ENCODE peak calls at places on chromosome 2, in five cellular contexts. D is cardiac fibroblast, N is epithelial cell of esophagus, Z is iPS DF 6.9, X is aorta. S is an unnamed sample.

GRCh38 chr2:97748397-97748796 is 35.0 kb downstream of the ZAP70 start:
- DNase-seq in N (peak), Z (peak), D (peak), X (no peak), S (no peak)

GRCh38 chr2:182594286-182594685 is 121.8 kb upstream of the DNAJC10 start:
- DNase-seq in D (peak), N (peak), X (no peak), Z (no peak), S (no peak)

GRCh38 chr2:128157644-128158043 is 66.6 kb downstream of the UGGT1 start:
- DNase-seq in Z (no peak), X (no peak), N (no peak), D (no peak), S (no peak)

GRCh38 chr2:100924122-100924519 is 78.0 kb upstream of the RPL31 start:
- DNase-seq in X (no peak), N (no peak), D (no peak), Z (no peak), S (no peak)

GRCh38 chr2:95307036-95307435 is 9.9 kb downstream of the KCNIP3 start:
- DNase-seq in Z (no peak), D (no peak), N (no peak), X (no peak), S (no peak)

GRCh38 chr2:84888401-84889276 is 7.8 kb upstream of the TRABD2A start:
- DNase-seq in Z (no peak), X (no peak), N (peak), D (peak), S (peak)

GRCh38 chr2:39080152-39080551 is 40.7 kb downstream of the SOS1 start:
- DNase-seq in N (no peak), X (no peak), D (no peak), Z (no peak), S (no peak)

GRCh38 chr2:178072000-178072382 is 586 bp downstream of the PDE11A start:
- DNase-seq in D (no peak), X (no peak), Z (no peak), N (no peak), S (no peak)

GRCh38 chr2:223264541-223265171 is 212.7 kb downstream of the KCNE4 start:
- DNase-seq in Z (no peak), N (peak), D (no peak), X (no peak), S (no peak)

GRCh38 chr2:139720056-139720455 is 939.9 kb upstream of the NXPH2 start:
- DNase-seq in X (no peak), Z (no peak), D (no peak), N (no peak), S (no peak)

GRCh38 chr2:173090973-173091660 is 15.5 kb downstream of the MAP3K20 start:
- DNase-seq in X (no peak), D (no peak), Z (no peak), N (no peak), S (no peak)

GRCh38 chr2:3747032-3747654 is 43.8 kb downstream of the DCDC2C start:
- DNase-seq in N (no peak), X (no peak), D (no peak), Z (no peak), S (no peak)

GRCh38 chr2:43553341-43553855 is 42.4 kb downstream of the THADA start:
- DNase-seq in Z (no peak), N (no peak), D (no peak), X (no peak), S (no peak)

GRCh38 chr2:150169230-150169629 is 318.2 kb downstream of the RND3 start:
- DNase-seq in D (peak), Z (no peak), X (no peak), N (peak), S (peak)

GRCh38 chr2:237290249-237290648 is 123.7 kb downstream of the COL6A3 start:
- DNase-seq in D (peak), N (no peak), X (peak), Z (no peak), S (peak)

GRCh38 chr2:143907801-143908200 is 612.1 kb downstream of the ZEB2 start:
- DNase-seq in D (peak), N (no peak), Z (no peak), X (no peak), S (peak)

GRCh38 chr2:11508279-11508678 is 25.6 kb upstream of the GREB1 start:
- DNase-seq in Z (no peak), X (no peak), D (no peak), N (no peak), S (no peak)

GRCh38 chr2:30503007-30503691 is 56.1 kb downstream of the LCLAT1 start:
- DNase-seq in N (no peak), X (no peak), Z (no peak), D (peak), S (no peak)

GRCh38 chr2:185201063-185201462 is 537.5 kb upstream of the FSIP2 start:
- DNase-seq in N (no peak), Z (no peak), X (no peak), D (no peak), S (no peak)

GRCh38 chr2:219029829-219030165 is 11.5 kb downstream of the CFAP65 start:
- DNase-seq in D (peak), Z (peak), N (peak), X (peak), S (peak)

GRCh38 chr2:133171396-133172004 is 396.8 kb downstream of the NCKAP5 start:
- DNase-seq in Z (peak), N (peak), D (peak), X (no peak), S (peak)

GRCh38 chr2:196849895-196850294 is 40.7 kb upstream of the C2orf66 start:
- DNase-seq in N (peak), X (no peak), D (peak), Z (no peak), S (peak)

GRCh38 chr2:211367252-211367651 is 810.9 kb downstream of the CPS1 start:
- DNase-seq in X (no peak), Z (no peak), D (no peak), N (peak), S (no peak)

GRCh38 chr2:62204998-62205496 is 9.1 kb downstream of the B3GNT2 start:
- DNase-seq in N (peak), Z (no peak), D (no peak), X (no peak), S (peak)

GRCh38 chr2:15511686-15512085 is 49.4 kb downstream of the NBAS start:
- DNase-seq in Z (no peak), D (no peak), X (no peak), N (no peak), S (no peak)

GRCh38 chr2:207833265-207833751 is 63.6 kb upstream of the FZD5 start:
- DNase-seq in X (no peak), D (no peak), N (peak), Z (no peak), S (no peak)

GRCh38 chr2:72263043-72263780 is 115.5 kb upstream of the CYP26B1 start:
- DNase-seq in Z (no peak), D (no peak), N (no peak), X (no peak), S (peak)

GRCh38 chr2:135245055-135245454 is 193.0 kb downstream of the RAB3GAP1 start:
- DNase-seq in N (peak), Z (no peak), D (peak), X (no peak), S (peak)

GRCh38 chr2:105187531-105187930 is 54.0 kb upstream of the GPR45 start:
- DNase-seq in D (peak), Z (no peak), N (no peak), X (no peak), S (no peak)

GRCh38 chr2:32289165-32290054 is 11.7 kb downstream of the YIPF4 start:
- DNase-seq in X (no peak), D (peak), Z (no peak), N (peak), S (peak)

GRCh38 chr2:97678217-97678762 is 8.8 kb downstream of the C2orf92 start:
- DNase-seq in D (no peak), X (no peak), N (no peak), Z (no peak), S (no peak)

GRCh38 chr2:45699032-45699658 is 47.7 kb downstream of the PRKCE start:
- DNase-seq in D (peak), Z (no peak), X (no peak), N (peak), S (peak)

GRCh38 chr2:20065885-20066602 is 14.6 kb upstream of the LAPTM4A start:
- DNase-seq in D (peak), N (peak), Z (no peak), X (peak), S (peak)

GRCh38 chr2:159609933-159610523 is 6.3 kb downstream of the BAZ2B start:
- DNase-seq in D (no peak), Z (no peak), N (no peak), X (no peak), S (no peak)

GRCh38 chr2:63537306-63537705 is 51.0 kb downstream of the WDPCP start:
- DNase-seq in N (peak), Z (no peak), D (no peak), X (no peak), S (peak)

GRCh38 chr2:96427917-96428316 is 77.2 kb downstream of the NEURL3 start:
- DNase-seq in D (peak), N (peak), Z (no peak), X (no peak), S (peak)

GRCh38 chr2:631741-632140 is 45.5 kb downstream of the TMEM18 start:
- DNase-seq in N (no peak), Z (no peak), X (no peak), D (no peak), S (no peak)
- H3K4me3 ChIP-seq in N (no peak), Z (no peak), X (no peak), D (no peak), S (no peak)

DNA sequence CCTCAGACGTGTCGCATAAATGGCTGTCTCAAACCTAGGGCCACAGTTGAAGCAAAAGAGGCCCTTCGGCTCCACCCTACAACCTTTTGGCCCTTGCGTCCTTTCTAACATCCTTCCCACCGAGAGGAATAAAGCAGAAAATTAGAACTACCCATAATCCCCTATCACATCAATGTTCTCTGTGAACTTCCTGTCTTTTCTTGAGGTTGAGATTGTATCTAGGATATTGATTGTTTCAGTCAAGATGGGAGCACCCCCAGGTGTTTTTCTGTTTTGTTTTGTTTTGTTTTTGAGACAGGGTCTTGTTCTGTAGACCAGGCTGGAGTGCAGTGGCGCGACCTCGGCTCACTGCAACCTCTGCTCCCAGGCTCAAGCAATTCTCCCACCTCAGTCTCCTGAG is 23.6 kb downstream of the INPP5D start:
- DNase-seq in X (no peak), D (no peak), N (no peak), Z (no peak), S (no peak)
- H3K4me3 ChIP-seq in X (no peak), D (no peak), N (no peak), Z (no peak), S (no peak)

GRCh38 chr2:9993490-9994165 is 42.1 kb downstream of the GRHL1 start:
- DNase-seq in Z (no peak), X (no peak), D (no peak), N (no peak), S (peak)

GRCh38 chr2:9997936-9998335 is 45.4 kb upstream of the KLF11 start:
- DNase-seq in D (no peak), Z (no peak), N (no peak), X (no peak), S (no peak)

GRCh38 chr2:9994462-9994861 is 43.0 kb downstream of the GRHL1 start:
- DNase-seq in D (no peak), Z (no peak), N (no peak), X (no peak), S (no peak)

GRCh38 chr2:9996321-9996720 is 44.8 kb downstream of the GRHL1 start:
- DNase-seq in Z (no peak), N (no peak), X (no peak), D (no peak), S (no peak)

GRCh38 chr2:9995059-9995458 is 43.6 kb downstream of the GRHL1 start:
- DNase-seq in N (no peak), Z (no peak), X (no peak), D (no peak), S (no peak)
- H3K4me3 ChIP-seq in N (no peak), Z (no peak), X (no peak), D (no peak), S (no peak)

DNA sequence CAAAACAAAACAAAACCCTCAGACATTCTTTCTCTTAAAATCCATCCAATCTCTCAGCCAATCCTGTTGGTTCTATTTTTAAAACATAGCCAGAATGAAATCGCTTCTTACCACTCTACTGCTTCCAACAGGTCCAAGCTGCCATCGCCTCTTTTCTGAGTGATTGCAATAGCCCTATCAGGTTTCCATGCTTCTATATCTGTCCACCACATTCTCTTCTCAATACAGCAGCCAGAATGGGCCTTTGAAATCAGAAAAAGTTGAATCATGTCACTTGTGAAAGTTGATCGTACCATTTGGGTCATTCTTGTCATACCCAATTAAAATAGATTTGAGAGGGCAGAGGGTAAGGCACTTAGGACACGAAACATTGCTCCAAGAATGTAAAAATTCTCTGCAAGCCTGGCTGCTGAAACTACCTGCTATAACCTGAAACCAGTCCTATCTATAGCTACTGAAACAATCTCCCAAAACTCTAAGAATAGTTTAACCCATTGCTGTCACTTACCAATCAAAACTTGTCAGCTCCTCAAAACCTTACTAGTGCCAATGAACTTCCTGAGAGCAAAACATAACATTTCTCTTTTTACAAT is 3.3 kb upstream of the MTLN start:
- DNase-seq in D (no peak), X (no peak), N (no peak), Z (no peak), S (no peak)
- H3K4me3 ChIP-seq in D (no peak), X (no peak), N (no peak), Z (no peak), S (no peak)

DNA sequence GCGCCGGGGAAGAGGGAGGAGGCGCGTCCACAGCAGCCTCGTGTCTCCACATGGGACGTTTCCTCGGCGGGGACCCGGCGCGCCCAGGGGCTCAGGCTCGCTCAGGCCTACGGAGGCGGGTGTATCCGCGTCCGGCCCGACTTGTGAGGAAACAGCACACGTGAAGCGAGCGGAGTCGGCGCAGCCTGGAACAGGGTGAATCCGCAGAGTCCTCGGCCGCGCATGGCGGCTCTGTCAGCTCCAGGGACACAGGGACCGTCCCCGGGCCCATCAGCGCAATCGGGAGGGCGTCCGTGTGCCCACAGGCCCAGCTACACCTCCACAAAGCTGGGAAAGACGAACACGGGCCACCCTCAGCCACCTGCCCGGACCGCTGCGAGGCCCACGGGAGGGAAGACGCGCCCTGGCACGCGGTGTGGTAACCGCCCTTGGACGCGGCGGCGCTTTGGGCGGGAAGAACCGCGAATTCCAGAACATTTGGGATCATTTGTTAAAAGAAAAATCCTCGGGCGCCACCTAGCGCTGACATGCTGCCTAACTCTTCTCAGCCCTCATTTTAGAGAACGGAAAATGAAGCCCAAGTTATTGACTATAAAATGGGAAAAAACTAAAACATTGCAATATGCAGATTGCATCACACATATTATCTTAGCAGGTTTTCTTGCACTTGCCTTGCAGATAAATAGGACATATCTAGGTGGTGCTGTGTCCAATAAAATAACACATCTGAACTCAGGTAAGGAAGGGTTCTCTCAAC is 40.4 kb downstream of the TMEM18 start:
- DNase-seq in X (peak), Z (peak), D (peak), N (peak), S (peak)
- H3K4me3 ChIP-seq in X (peak), Z (peak), D (no peak), N (no peak), S (no peak)

GRCh38 chr2:201891676-201892075 is 85.3 kb downstream of the CDK15 start:
- DNase-seq in Z (no peak), N (no peak), X (no peak), D (no peak), S (no peak)

GRCh38 chr2:201886504-201886903 is 80.2 kb downstream of the CDK15 start:
- DNase-seq in D (no peak), Z (no peak), N (peak), X (no peak), S (peak)

GRCh38 chr2:201890447-201890846 is 84.1 kb downstream of the CDK15 start:
- DNase-seq in N (peak), X (no peak), Z (no peak), D (no peak), S (peak)

GRCh38 chr2:201888476-201888875 is 82.1 kb downstream of the CDK15 start:
- DNase-seq in X (no peak), Z (no peak), D (no peak), N (no peak), S (no peak)

GRCh38 chr2:201887851-201888451 is 81.6 kb downstream of the CDK15 start:
- DNase-seq in N (no peak), X (no peak), D (no peak), Z (no peak), S (no peak)
- H3K4me3 ChIP-seq in N (no peak), X (no peak), D (no peak), Z (no peak), S (peak)

GRCh38 chr2:240232961-240233890 is 92.8 kb upstream of the OTOS start:
- DNase-seq in Z (peak), D (peak), X (peak), N (peak), S (peak)
- H3K4me3 ChIP-seq in Z (peak), D (peak), X (no peak), N (peak), S (peak)